ENCODE peak calls at places on chromosomes 5 and 9, in seven cellular contexts. Z is HCT116, D is tibial artery, U is K562, G is mammary epithelial cell, F is IMR-90, O is cardiac muscle cell. S is an unnamed sample.

GRCh38 chr9:31071606-31072286 is 1312.7 kb upstream of the ACO1 start:
- DNase-seq in G (no peak), O (no peak), F (no peak), Z (no peak), D (peak; percentile 58), U (no peak), S (peak; percentile 29)

GRCh38 chr5:13976223-13976622 is 31.7 kb upstream of the DNAH5 start:
- DNase-seq in U (no peak), O (no peak), Z (no peak), F (peak; percentile 33), D (no peak), G (no peak), S (no peak)

GRCh38 chr5:168578006-168578405 is 1.2 kb downstream of the PANK3 start:
- DNase-seq in F (peak; percentile 37), D (no peak), U (peak; percentile 17), O (peak; percentile 28), G (peak; percentile 52), Z (no peak), S (no peak)

GRCh38 chr5:78577051-78577807 is 71.3 kb downstream of the LHFPL2 start:
- DNase-seq in Z (no peak), F (no peak), G (no peak), D (no peak), O (no peak), U (no peak), S (no peak)

GRCh38 chr5:81856948-81857928 is 106.3 kb upstream of the SSBP2 start:
- DNase-seq in Z (no peak), G (peak; percentile 19), D (peak; percentile 83), F (no peak), O (no peak), U (peak; percentile 46), S (peak; percentile 81)

GRCh38 chr9:121498150-121498486 is 1.5 kb downstream of the GGTA1 start:
- DNase-seq in F (peak; percentile 72), O (peak; percentile 82), G (peak; percentile 70), Z (peak; percentile 77), D (peak; percentile 86), U (peak; percentile 74), S (no peak)

GRCh38 chr9:137987244-137988030 is 109.9 kb downstream of the CACNA1B start:
- DNase-seq in O (no peak), U (no peak), G (no peak), D (peak; percentile 37), Z (no peak), F (no peak), S (no peak)

GRCh38 chr5:173042708-173043107 is 13.4 kb upstream of the CREBRF start:
- DNase-seq in D (no peak), U (no peak), F (no peak), Z (no peak), G (no peak), O (no peak), S (no peak)

GRCh38 chr5:14914603-14915277 is 43.2 kb upstream of the ANKH start:
- DNase-seq in U (no peak), F (peak; percentile 79), G (peak; percentile 67), O (no peak), Z (no peak), D (no peak), S (no peak)

GRCh38 chr5:167389537-167389936 is 901.9 kb upstream of the WWC1 start:
- DNase-seq in U (no peak), Z (no peak), F (peak; percentile 0), D (no peak), O (no peak), G (no peak), S (no peak)

GRCh38 chr9:131981116-131981847 is 98.4 kb downstream of the MED27 start:
- DNase-seq in O (peak; percentile 32), F (no peak), Z (no peak), D (no peak), G (no peak), U (no peak), S (no peak)

GRCh38 chr9:128995791-128996190 is 32.3 kb downstream of the SH3GLB2 start:
- DNase-seq in D (peak; percentile 4), U (no peak), Z (no peak), F (no peak), G (peak; percentile 66), O (peak; percentile 89), S (no peak)

GRCh38 chr5:136036293-136036911 is 7.6 kb downstream of the TGFBI start:
- DNase-seq in O (no peak), Z (no peak), F (no peak), U (no peak), G (no peak), D (no peak), S (no peak)

GRCh38 chr9:17609312-17610005 is 30.6 kb downstream of the SH3GL2 start:
- DNase-seq in U (no peak), Z (no peak), F (no peak), G (no peak), D (no peak), O (no peak), S (no peak)

GRCh38 chr9:115877852-115878450 is 275.6 kb upstream of the PAPPA start:
- DNase-seq in F (no peak), G (no peak), O (no peak), Z (no peak), U (no peak), D (no peak), S (no peak)

GRCh38 chr9:5574998-5575397 is 53.9 kb upstream of the RIC1 start:
- DNase-seq in G (no peak), O (no peak), Z (no peak), D (no peak), F (no peak), U (no peak), S (no peak)

GRCh38 chr9:133759146-133759900 is 21.2 kb upstream of the SARDH start:
- DNase-seq in O (no peak), Z (peak; percentile 10), D (peak; percentile 67), F (no peak), U (peak; percentile 79), G (no peak), S (peak; percentile 54)

GRCh38 chr5:2735996-2736395 is 15.5 kb downstream of the IRX2 start:
- DNase-seq in G (no peak), F (no peak), O (no peak), D (no peak), U (no peak), Z (no peak), S (no peak)

GRCh38 chr9:133237271-133237731 is 28.3 kb upstream of the OBP2B start:
- DNase-seq in U (no peak), F (no peak), Z (no peak), D (no peak), O (peak; percentile 59), G (no peak), S (no peak)

GRCh38 chr9:745761-746414 is 95.6 kb upstream of the DMRT1 start:
- DNase-seq in D (peak; percentile 62), Z (no peak), G (no peak), O (no peak), F (no peak), U (no peak), S (peak; percentile 58)

GRCh38 chr5:165630211-165630866 is 2124.9 kb downstream of the MAT2B start:
- DNase-seq in O (peak; percentile 81), F (peak; percentile 64), D (no peak), Z (no peak), G (peak; percentile 19), U (peak; percentile 8), S (no peak)

GRCh38 chr5:126544087-126544740 is 50.8 kb downstream of the ALDH7A1 start:
- DNase-seq in G (peak; percentile 25), Z (peak; percentile 19), F (peak; percentile 44), O (peak; percentile 52), D (no peak), U (peak; percentile 55), S (no peak)

GRCh38 chr5:144484124-144484897 is 313.6 kb downstream of the KCTD16 start:
- DNase-seq in U (no peak), O (no peak), D (no peak), F (peak; percentile 67), G (peak; percentile 32), Z (no peak), S (no peak)

GRCh38 chr9:136238342-136238732 is 7.3 kb downstream of the QSOX2 start:
- DNase-seq in G (no peak), F (no peak), O (no peak), U (no peak), D (no peak), Z (no peak), S (no peak)

GRCh38 chr5:68919988-68920490 is 173.8 kb upstream of the SLC30A5 start:
- DNase-seq in Z (no peak), F (no peak), O (no peak), D (no peak), U (no peak), G (no peak), S (no peak)
- H3K27ac ChIP-seq in Z (no peak overlapping the region), F (no peak overlapping the region), O (no peak overlapping the region), D (no peak overlapping the region), U (no peak overlapping the region), G (no peak overlapping the region), S (no peak overlapping the region)

GRCh38 chr5:77426670-77427069 is 65.4 kb downstream of the WDR41 start:
- DNase-seq in F (peak; percentile 80), G (no peak), O (peak; percentile 14), U (no peak), D (no peak), Z (no peak), S (no peak)
- TF ChIP-seq CTCF in F (no peak), G (no peak), O (no peak), U (no peak), D (no peak), Z (no peak), S (no peak)

DNA sequence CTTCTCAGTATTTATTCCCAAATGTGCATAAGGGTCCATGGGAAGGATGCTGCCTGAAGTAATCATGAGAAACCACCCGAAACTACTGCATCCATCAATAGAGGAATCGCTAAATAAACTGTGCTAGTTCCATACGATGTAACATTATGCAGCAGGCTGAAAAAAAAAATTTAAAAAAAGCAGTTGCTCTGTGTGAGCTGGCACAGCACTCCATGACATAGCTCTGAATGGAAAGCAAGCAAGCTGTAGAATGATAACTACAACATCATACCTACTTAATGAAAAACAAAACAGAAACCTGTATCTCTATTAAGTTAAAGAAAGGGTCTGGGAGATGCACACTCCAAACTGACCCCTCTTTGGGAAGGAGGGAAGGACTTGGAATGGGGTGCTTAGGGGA is 49.3 kb downstream of the SHB start:
- DNase-seq in D (no peak), Z (no peak), F (peak; percentile 44), U (no peak), O (no peak), G (no peak), S (no peak)
- H3K27ac ChIP-seq in D (peak overlapping the region; percentile 52), Z (no peak overlapping the region), F (peak overlapping the region; percentile 92), U (no peak overlapping the region), O (peak overlapping the region; percentile 81), G (no peak overlapping the region), S (no peak overlapping the region)

GRCh38 chr5:116137544-116138378 is 52.9 kb downstream of the COMMD10 start:
- DNase-seq in G (peak; percentile 27), D (no peak), F (peak; percentile 62), Z (peak; percentile 41), U (peak; percentile 27), O (peak; percentile 74), S (no peak)

GRCh38 chr5:116144103-116144502 is 59.3 kb downstream of the COMMD10 start:
- DNase-seq in G (no peak), D (no peak), O (peak; percentile 24), U (no peak), F (peak; percentile 50), Z (no peak), S (no peak)

GRCh38 chr5:116145416-116145815 is 60.6 kb downstream of the COMMD10 start:
- DNase-seq in U (no peak), O (no peak), F (no peak), Z (no peak), G (peak; percentile 19), D (no peak), S (no peak)

DNA sequence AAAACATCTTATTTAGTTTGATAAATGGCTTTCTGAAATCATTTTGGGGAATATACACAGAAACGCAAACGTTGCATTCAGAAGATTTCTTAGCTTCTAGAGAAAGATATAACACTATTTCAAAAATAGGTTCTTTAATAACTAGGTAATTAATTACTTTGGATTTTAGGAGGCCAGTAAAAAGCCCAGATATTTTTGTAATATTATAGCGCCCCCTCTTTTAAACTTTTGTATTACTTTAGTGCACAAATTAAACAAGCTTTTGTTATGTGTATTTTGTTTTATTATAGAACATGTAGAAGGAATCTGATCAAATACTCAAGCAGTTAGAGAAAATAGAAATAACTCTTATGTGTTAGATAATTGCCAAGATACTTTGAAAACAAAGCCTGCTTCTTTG is 57.7 kb downstream of the COMMD10 start:
- DNase-seq in D (no peak), O (no peak), F (no peak), G (no peak), Z (no peak), U (no peak), S (no peak)
- TF ChIP-seq CTCF in D (no peak), O (no peak), F (peak; percentile 7), G (no peak), Z (no peak), U (no peak), S (no peak)